ENCODE peak calls at places on chromosomes 11 and 22, in six cellular contexts. C is H9; I is colonic mucosa; D is CD8-positive, alpha-beta T cell; R is psoas muscle; J is right cardiac atrium. F is an unnamed sample. For H3K4me1, the result is how much of the 10 kb centered on the place peaks cover.

GRCh38 chr11:64036081-64037026 is 623 bp downstream of the FLRT1 start:
- DNase-seq in J (peak), D (no peak), R (peak), C (no peak), I (no peak), F (no peak)

GRCh38 chr11:95296165-95296564 is 65.2 kb upstream of the SESN3 start:
- DNase-seq in J (no peak), C (no peak), D (no peak), R (no peak), I (no peak), F (no peak)

GRCh38 chr22:27726726-27727449 is 74.7 kb downstream of the MN1 start:
- DNase-seq in J (peak), R (peak), C (no peak), D (no peak), I (peak), F (peak)

GRCh38 chr11:43649501-43649900 is 31.0 kb upstream of the HSD17B12 start:
- DNase-seq in I (no peak), C (no peak), J (no peak), R (no peak), D (no peak), F (no peak)

GRCh38 chr22:44309137-44309536 is 3.6 kb downstream of the SHISAL1 start:
- DNase-seq in R (peak), J (peak), D (no peak), C (no peak), I (peak), F (peak)

GRCh38 chr11:32450372-32450771 is 15.0 kb upstream of the WT1 start:
- DNase-seq in I (no peak), J (no peak), R (no peak), D (no peak), C (no peak), F (no peak)

GRCh38 chr11:113345978-113346377 is 31.6 kb downstream of the TTC12 start:
- DNase-seq in I (no peak), C (no peak), D (no peak), R (no peak), J (no peak), F (no peak)

GRCh38 chr11:134223066-134223465 is 701 bp downstream of the NCAPD3 start:
- DNase-seq in R (no peak), I (peak), D (no peak), C (no peak), J (no peak), F (no peak)

GRCh38 chr11:102914238-102915043 is 39.7 kb upstream of the MMP12 start:
- DNase-seq in I (peak), C (peak), R (no peak), J (no peak), D (no peak), F (no peak)

GRCh38 chr11:95659088-95659487 is 130.5 kb downstream of the FAM76B start:
- DNase-seq in C (no peak), D (no peak), I (no peak), J (no peak), R (no peak), F (no peak)

GRCh38 chr22:19887251-19887985 is 32.7 kb upstream of the GNB1L start:
- DNase-seq in J (peak), I (no peak), C (no peak), D (no peak), R (peak), F (no peak)

GRCh38 chr22:46697811-46698515 is 40.1 kb downstream of the CERK start:
- DNase-seq in C (no peak), J (no peak), D (no peak), I (no peak), R (no peak), F (no peak)

GRCh38 chr11:75650167-75650723 is 18.6 kb downstream of the MAP6 start:
- DNase-seq in C (no peak), J (no peak), I (no peak), R (no peak), D (no peak), F (no peak)
- H3K4me1 ChIP-seq in C (under half), J (under half), I (under half), R (under half), D (under half), F (under half)

GRCh38 chr11:66111158-66111557 is 41.1 kb downstream of the PACS1 start:
- DNase-seq in I (no peak), R (no peak), J (no peak), C (no peak), D (no peak), F (no peak)

GRCh38 chr11:66115638-66116410 is 45.8 kb downstream of the PACS1 start:
- DNase-seq in J (no peak), C (no peak), D (no peak), R (no peak), I (no peak), F (no peak)

GRCh38 chr11:66112041-66112491 is 42.0 kb downstream of the PACS1 start:
- DNase-seq in C (peak), J (no peak), D (peak), R (no peak), I (no peak), F (no peak)

GRCh38 chr11:66113132-66113856 is 43.2 kb downstream of the PACS1 start:
- DNase-seq in C (no peak), R (no peak), D (no peak), I (no peak), J (no peak), F (peak)

GRCh38 chr11:66112640-66113098 is 42.6 kb downstream of the PACS1 start:
- DNase-seq in C (no peak), D (no peak), I (no peak), R (no peak), J (peak), F (peak)
- H3K4me1 ChIP-seq in C (under half), D (half or more), I (under half), R (under half), J (under half), F (under half)

GRCh38 chr11:120824242-120824641 is 199.7 kb upstream of the TBCEL start:
- DNase-seq in J (no peak), R (no peak), I (no peak), D (no peak), C (no peak), F (no peak)
- H3K4me1 ChIP-seq in J (under half), R (under half), I (under half), D (under half), C (under half), F (under half)

GRCh38 chr22:36384766-36385400 is 2.9 kb downstream of the MYH9 start:
- DNase-seq in R (no peak), I (no peak), D (peak), J (no peak), C (no peak), F (no peak)
- H3K4me1 ChIP-seq in R (half or more), I (under half), D (half or more), J (under half), C (under half), F (half or more)

GRCh38 chr11:69644962-69645675 is 4.2 kb downstream of the CCND1 start:
- DNase-seq in R (no peak), J (no peak), I (no peak), C (peak), D (no peak), F (no peak)
- H3K4me1 ChIP-seq in R (under half), J (under half), I (under half), C (under half), D (under half), F (under half)

DNA sequence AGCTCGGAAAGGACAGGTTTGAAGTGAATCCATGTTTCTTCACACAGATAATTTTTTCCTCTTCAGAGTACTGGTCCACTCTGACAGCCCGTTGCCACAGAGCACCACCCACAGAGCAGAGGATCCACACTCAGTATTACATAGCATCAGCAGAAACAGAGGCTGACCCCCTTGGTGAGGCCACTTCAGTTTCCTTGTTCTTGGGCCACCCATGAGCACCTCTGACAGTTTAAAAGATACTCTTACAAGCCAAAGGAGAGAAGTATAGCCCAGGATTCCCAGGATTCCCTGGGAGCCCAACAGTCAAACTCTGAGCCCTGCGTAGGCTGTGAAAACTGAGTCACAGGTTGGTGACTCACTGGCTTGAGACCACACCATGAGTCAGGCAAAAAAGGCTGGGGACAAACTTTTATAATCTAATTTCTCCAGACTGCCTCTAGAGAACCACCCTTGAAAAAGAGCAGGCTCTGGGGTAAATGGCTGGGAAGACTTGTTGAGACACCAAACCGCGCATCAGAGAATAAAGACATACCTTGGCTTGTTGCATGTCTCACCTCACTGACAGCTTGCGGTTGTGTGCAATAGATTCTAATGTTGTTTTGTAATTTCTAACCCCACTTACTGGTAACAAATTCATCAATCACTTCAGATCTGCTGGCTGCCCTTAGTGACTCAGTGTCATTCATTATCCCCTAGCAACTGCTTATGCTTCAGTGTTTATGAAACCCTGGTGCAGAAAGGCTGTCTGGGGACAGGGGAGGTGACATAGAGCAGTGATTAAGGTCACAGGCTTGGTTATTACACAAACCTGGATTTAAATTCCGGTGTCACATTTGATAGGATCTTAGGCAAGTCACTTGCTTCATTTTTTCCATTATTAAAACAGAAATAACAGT is 56.9 kb upstream of the PRSS23 start:
- DNase-seq in I (peak), C (no peak), R (peak), D (no peak), J (peak), F (peak)
- H3K4me1 ChIP-seq in I (under half), C (under half), R (under half), D (under half), J (under half), F (half or more)